ENCODE peak calls at places on chromosomes 3 and 15, in ten cellular contexts. T, P, S, U, N, F, R, H, K and D are unnamed samples.
A peak's percentile ranks its signal among the peaks of the same experiment; 100 is the strongest.

GRCh38 chr15:39587910-39588530 is 7.1 kb downstream of the THBS1 start:
- DNase-seq in T (no peak), P (no peak), S (no peak), U (no peak), N (peak; percentile 63), F (no peak), R (no peak), H (no peak), K (no peak), D (no peak)

GRCh38 chr3:150970665-150971327 is 1.7 kb downstream of the CLRN1 start:
- DNase-seq in T (peak; percentile 75), P (no peak), S (no peak), U (no peak), N (no peak), F (no peak), R (no peak), H (no peak), K (no peak), D (no peak)

GRCh38 chr15:44585633-44586032 is 48.7 kb downstream of the EIF3J start:
- DNase-seq in T (no peak), P (no peak), S (no peak), U (no peak), N (no peak), F (no peak), R (no peak), H (no peak), K (no peak), D (no peak)

GRCh38 chr3:10194328-10195071 is 29.8 kb downstream of the IRAK2 start:
- DNase-seq in T (no peak), P (no peak), S (peak; percentile 74), U (no peak), N (no peak), F (no peak), R (no peak), H (no peak), K (no peak), D (no peak)

GRCh38 chr15:41494190-41494921 is 682 bp downstream of the ITPKA start:
- DNase-seq in T (no peak), P (no peak), S (peak; percentile 70), U (no peak), N (no peak), F (peak; percentile 63), R (no peak), H (peak; percentile 69), K (peak; percentile 47), D (no peak)

GRCh38 chr3:71579934-71580318 is 3.6 kb downstream of the FOXP1 start:
- DNase-seq in T (peak; percentile 73), P (no peak), S (no peak), U (no peak), N (no peak), F (no peak), R (no peak), H (no peak), K (peak; percentile 47), D (peak; percentile 82)

GRCh38 chr15:80777836-80778620 is 1.1 kb upstream of the CEMIP start:
- DNase-seq in T (no peak), P (no peak), S (no peak), U (no peak), N (no peak), F (no peak), R (no peak), H (no peak), K (no peak), D (no peak)

GRCh38 chr3:86244897-86245296 is 746.1 kb downstream of the VGLL3 start:
- DNase-seq in T (no peak), P (no peak), S (no peak), U (no peak), N (no peak), F (no peak), R (no peak), H (no peak), K (no peak), D (no peak)

GRCh38 chr3:195025056-195025880 is 245.7 kb downstream of the XXYLT1 start:
- DNase-seq in T (no peak), P (no peak), S (no peak), U (no peak), N (no peak), F (no peak), R (no peak), H (peak; percentile 25), K (no peak), D (no peak)

GRCh38 chr15:64856429-64857145 is 14.9 kb downstream of the PLEKHO2 start:
- DNase-seq in T (peak; percentile 50), P (no peak), S (peak; percentile 21), U (no peak), N (no peak), F (no peak), R (no peak), H (no peak), K (no peak), D (no peak)

GRCh38 chr3:193933451-193933850 is 202.5 kb upstream of the HES1 start:
- DNase-seq in T (no peak), P (no peak), S (no peak), U (no peak), N (no peak), F (no peak), R (no peak), H (no peak), K (no peak), D (no peak)

GRCh38 chr3:46710229-46710628 is 7.4 kb downstream of the PRSS50 start:
- DNase-seq in T (no peak), P (no peak), S (no peak), U (no peak), N (no peak), F (no peak), R (no peak), H (no peak), K (no peak), D (no peak)

GRCh38 chr15:61753018-61753710 is 307.1 kb downstream of the VPS13C start:
- DNase-seq in T (no peak), P (no peak), S (no peak), U (no peak), N (no peak), F (no peak), R (no peak), H (no peak), K (no peak), D (no peak)

GRCh38 chr3:13015286-13016082 is 57.7 kb downstream of the IQSEC1 start:
- DNase-seq in T (no peak), P (no peak), S (peak; percentile 82), U (no peak), N (no peak), F (peak; percentile 77), R (no peak), H (peak; percentile 81), K (peak; percentile 36), D (no peak)